ENCODE peak calls at places on chromosomes 2 and 18, in six cellular contexts. H is left ventricle myocardium superior, P is anterior cingulate cortex, G is nephron progenitor cell, J is fibroblast of pulmonary artery, O is NCI-H82. V is an unnamed sample.

GRCh38 chr2:169579044-169579443 is 5.1 kb upstream of the PPIG start:
- DNase-seq in H (no peak), P (no peak), G (no peak), J (no peak), O (no peak), V (no peak)

GRCh38 chr2:3651686-3652516 is 6.1 kb upstream of the ALLC start:
- DNase-seq in H (peak; percentile 57), P (peak; percentile 66), G (peak; percentile 53), J (no peak), O (peak; percentile 73), V (peak; percentile 67)

GRCh38 chr2:239307921-239308620 is 92.7 kb downstream of the HDAC4 start:
- DNase-seq in H (peak; percentile 31), P (no peak), G (no peak), J (no peak), O (no peak), V (no peak)

GRCh38 chr2:242030858-242031257 is 161.3 kb downstream of the RTP5 start:
- DNase-seq in H (no peak), P (no peak), G (no peak), J (no peak), O (no peak), V (no peak)

GRCh38 chr2:165277295-165277694 is 38.1 kb downstream of the SCN2A start:
- DNase-seq in H (no peak), P (no peak), G (no peak), J (peak; percentile 3), O (no peak), V (no peak)

GRCh38 chr2:30480703-30481322 is 33.8 kb downstream of the LCLAT1 start:
- DNase-seq in H (no peak), P (no peak), G (no peak), J (no peak), O (peak; percentile 31), V (no peak)

GRCh38 chr2:55038428-55038827 is 11.8 kb downstream of the RTN4 start:
- DNase-seq in H (no peak), P (no peak), G (no peak), J (no peak), O (no peak), V (no peak)

GRCh38 chr2:132733119-132733518 is 63.1 kb upstream of the LYPD1 start:
- DNase-seq in H (no peak), P (no peak), G (no peak), J (no peak), O (peak; percentile 52), V (no peak)

GRCh38 chr2:234459401-234460009 is 37.4 kb downstream of the ARL4C start:
- DNase-seq in H (no peak), P (no peak), G (no peak), J (no peak), O (no peak), V (no peak)

GRCh38 chr2:1032030-1032429 is 81.4 kb downstream of the SNTG2 start:
- DNase-seq in H (no peak), P (no peak), G (no peak), J (no peak), O (no peak), V (no peak)

GRCh38 chr2:160379399-160379798 is 114.2 kb downstream of the RBMS1 start:
- DNase-seq in H (no peak), P (no peak), G (no peak), J (peak; percentile 96), O (no peak), V (no peak)

GRCh38 chr2:167438206-167438605 is 549.9 kb downstream of the XIRP2 start:
- DNase-seq in H (no peak), P (no peak), G (no peak), J (peak; percentile 51), O (no peak), V (no peak)

GRCh38 chr2:226411727-226412360 is 387.8 kb downstream of the IRS1 start:
- DNase-seq in H (no peak), P (no peak), G (no peak), J (peak; percentile 39), O (no peak), V (no peak)

GRCh38 chr2:170885130-170885791 is 43.8 kb upstream of the GORASP2 start:
- DNase-seq in H (no peak), P (no peak), G (no peak), J (no peak), O (no peak), V (no peak)

GRCh38 chr2:166091439-166091838 is 36.4 kb downstream of the SCN1A start:
- DNase-seq in H (no peak), P (no peak), G (no peak), J (peak; percentile 47), O (peak; percentile 15), V (no peak)

GRCh38 chr2:195779491-195779890 is 122.5 kb downstream of the SLC39A10 start:
- DNase-seq in H (no peak), P (no peak), G (no peak), J (no peak), O (no peak), V (no peak)

GRCh38 chr2:128552806-128553551 is 234.3 kb upstream of the HS6ST1 start:
- DNase-seq in H (peak; percentile 63), P (no peak), G (no peak), J (peak; percentile 30), O (no peak), V (no peak)

GRCh38 chr18:27825735-27826477 is 351.0 kb downstream of the CDH2 start:
- DNase-seq in H (no peak), P (no peak), G (no peak), J (no peak), O (no peak), V (no peak)

GRCh38 chr2:75772908-75773630 is 62.4 kb upstream of the GCFC2 start:
- DNase-seq in H (no peak), P (no peak), G (no peak), J (no peak), O (no peak), V (no peak)

GRCh38 chr2:238741277-238741676 is 106.6 kb upstream of the TWIST2 start:
- DNase-seq in H (no peak), P (no peak), G (no peak), J (no peak), O (no peak), V (no peak)

GRCh38 chr2:85277416-85278158 is 50.2 kb downstream of the TGOLN2 start:
- DNase-seq in H (peak; percentile 76), P (no peak), G (peak; percentile 61), J (peak; percentile 89), O (peak; percentile 57), V (no peak)

GRCh38 chr2:233034-233433 is 30.8 kb downstream of the SH3YL1 start:
- DNase-seq in H (no peak), P (no peak), G (no peak), J (no peak), O (no peak), V (no peak)

GRCh38 chr18:3579701-3580100 is 129.7 kb downstream of the TGIF1 start:
- DNase-seq in H (no peak), P (no peak), G (no peak), J (peak; percentile 95), O (no peak), V (no peak)

GRCh38 chr18:65527879-65528633 is 222.8 kb upstream of the CDH7 start:
- DNase-seq in H (no peak), P (no peak), G (peak; percentile 6), J (no peak), O (no peak), V (no peak)

GRCh38 chr2:186868344-186868743 is 19.4 kb upstream of the ZSWIM2 start:
- DNase-seq in H (no peak), P (no peak), G (no peak), J (peak; percentile 57), O (no peak), V (no peak)

GRCh38 chr2:39059366-39059952 is 61.4 kb downstream of the SOS1 start:
- DNase-seq in H (no peak), P (no peak), G (no peak), J (peak; percentile 77), O (peak; percentile 71), V (no peak)

GRCh38 chr18:77006305-77007175 is 126.0 kb downstream of the MBP start:
- DNase-seq in H (no peak), P (no peak), G (no peak), J (no peak), O (no peak), V (peak; percentile 57)

GRCh38 chr18:59488899-59489298 is 129.8 kb upstream of the LMAN1 start:
- DNase-seq in H (no peak), P (no peak), G (no peak), J (no peak), O (no peak), V (no peak)

GRCh38 chr2:168849610-168850009 is 40.6 kb downstream of the SPC25 start:
- DNase-seq in H (no peak), P (no peak), G (no peak), J (peak; percentile 65), O (peak; percentile 45), V (no peak)

GRCh38 chr2:195696012-195696411 is 39.0 kb downstream of the SLC39A10 start:
- DNase-seq in H (no peak), P (no peak), G (no peak), J (no peak), O (no peak), V (no peak)

GRCh38 chr2:239662413-239663120 is 261.7 kb upstream of the HDAC4 start:
- DNase-seq in H (no peak), P (no peak), G (peak; percentile 28), J (no peak), O (no peak), V (no peak)

GRCh38 chr18:65762556-65762955 is 11.7 kb downstream of the CDH7 start:
- DNase-seq in H (no peak), P (no peak), G (no peak), J (no peak), O (no peak), V (no peak)

GRCh38 chr18:49015886-49016647 is 65.3 kb upstream of the SMAD7 start:
- DNase-seq in H (no peak), P (no peak), G (no peak), J (no peak), O (no peak), V (peak; percentile 56)

GRCh38 chr2:107669335-107669734 is 157.4 kb upstream of the RGPD4 start:
- DNase-seq in H (no peak), P (no peak), G (no peak), J (peak; percentile 65), O (peak; percentile 5), V (no peak)

GRCh38 chr2:153543639-153544071 is 65.1 kb upstream of the RPRM start:
- DNase-seq in H (no peak), P (no peak), G (no peak), J (no peak), O (no peak), V (no peak)

GRCh38 chr2:60739156-60739555 is 16.9 kb upstream of the PAPOLG start:
- DNase-seq in H (no peak), P (no peak), G (no peak), J (no peak), O (no peak), V (no peak)

GRCh38 chr2:57890462-57890861 is 156.1 kb upstream of the VRK2 start:
- DNase-seq in H (no peak), P (no peak), G (no peak), J (peak; percentile 10), O (no peak), V (no peak)